ENCODE peak calls at places on chromosomes 16 and 17, in five cellular contexts. P, U, S, B and M are unnamed samples. For H3K4me1 and H3K36me3, the result is how much of the 10 kb centered on the place peaks cover.

GRCh38 chr17:56976941-56977570 is 875 bp upstream of the SCPEP1 start:
- DNase-seq in P (no peak), U (peak), S (peak), B (no peak), M (no peak)

GRCh38 chr17:78884148-78884870 is 18.7 kb downstream of the CEP295NL start:
- DNase-seq in P (no peak), U (peak), S (no peak), B (no peak), M (no peak)

GRCh38 chr16:78513838-78514237 is 414.4 kb downstream of the WWOX start:
- DNase-seq in P (no peak), U (no peak), S (no peak), B (no peak), M (no peak)

GRCh38 chr17:37148171-37148570 is 199.4 kb downstream of the AATF start:
- DNase-seq in P (no peak), U (no peak), S (no peak), B (no peak), M (no peak)

GRCh38 chr17:45117283-45117682 is 15.0 kb downstream of the PLCD3 start:
- DNase-seq in P (no peak), U (no peak), S (no peak), B (no peak), M (no peak)

GRCh38 chr17:73232587-73233373 is 28.9 kb downstream of the CPSF4L start:
- DNase-seq in P (no peak), U (peak), S (peak), B (peak), M (peak)

GRCh38 chr17:79939755-79940154 is 95.9 kb downstream of the TBC1D16 start:
- DNase-seq in P (no peak), U (no peak), S (no peak), B (no peak), M (no peak)

GRCh38 chr16:85661131-85662035 is 27.4 kb downstream of the GINS2 start:
- DNase-seq in P (no peak), U (no peak), S (no peak), B (no peak), M (no peak)

GRCh38 chr17:71828182-71828596 is 292.6 kb upstream of the SOX9 start:
- DNase-seq in P (no peak), U (no peak), S (no peak), B (no peak), M (no peak)

GRCh38 chr17:77749316-77749715 is 209.2 kb upstream of the TNRC6C start:
- DNase-seq in P (no peak), U (no peak), S (no peak), B (no peak), M (no peak)

GRCh38 chr16:12119562-12119961 is 143.0 kb downstream of the SNX29 start:
- DNase-seq in P (no peak), U (peak), S (no peak), B (no peak), M (no peak)

GRCh38 chr16:9755076-9755475 is 427.2 kb downstream of the GRIN2A start:
- DNase-seq in P (no peak), U (no peak), S (no peak), B (no peak), M (no peak)

GRCh38 chr16:57480127-57480753 is 6.1 kb downstream of the DOK4 start:
- DNase-seq in P (no peak), U (no peak), S (no peak), B (no peak), M (peak)

DNA sequence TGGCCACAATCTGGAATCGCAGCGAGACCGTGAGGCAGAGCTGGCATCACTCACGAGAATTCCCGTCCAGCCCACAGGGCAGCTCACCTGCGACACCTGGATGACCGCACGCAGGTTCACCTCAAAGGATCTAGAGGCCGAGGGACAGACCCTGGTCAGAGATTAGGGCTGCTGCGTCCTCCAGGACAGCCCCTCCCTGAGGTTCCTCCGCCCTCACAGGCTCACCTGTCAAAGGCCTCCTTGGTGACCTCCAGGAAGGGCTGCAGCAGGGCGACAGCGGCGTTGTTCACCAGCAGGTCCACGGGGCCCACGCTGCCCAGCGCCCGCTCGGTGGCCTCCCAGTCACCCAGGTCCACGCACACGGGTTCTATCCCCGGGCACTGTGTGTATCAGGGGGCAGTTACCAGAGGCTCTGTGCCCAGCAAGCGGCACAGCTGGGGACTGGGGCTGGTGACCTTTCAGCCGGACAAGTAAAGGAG is 824 bp downstream of the DCXR start:
- DNase-seq in P (no peak), U (no peak), S (no peak), B (no peak), M (no peak)
- H3K4me3 ChIP-seq in P (peak), U (peak), S (no peak), B (peak), M (peak)

DNA sequence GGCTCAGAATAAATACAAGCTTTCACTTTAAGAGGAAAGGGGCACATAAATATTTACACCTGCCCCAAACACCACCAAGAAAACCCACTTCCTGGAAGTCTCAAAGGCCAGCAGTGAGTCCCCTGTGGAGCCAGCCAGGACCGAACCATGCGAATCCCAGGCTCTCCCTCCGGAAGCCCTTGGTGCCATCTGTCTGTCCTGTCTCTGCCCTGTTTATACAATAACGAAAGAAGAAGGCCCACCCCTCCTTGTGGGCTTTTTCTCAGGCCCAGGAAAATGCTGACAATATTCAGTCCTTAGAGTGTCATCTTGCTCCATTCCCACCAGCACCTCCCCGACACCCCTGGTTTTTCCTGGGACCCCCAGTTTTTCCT is 3.6 kb upstream of the SLC6A4 start:
- DNase-seq in P (no peak), U (no peak), S (no peak), B (peak), M (no peak)
- H3K4me1 ChIP-seq in P (under half), U (under half), S (under half), B (under half), M (under half)

GRCh38 chr17:7894226-7894625 is 5.6 kb downstream of the CHD3 start:
- DNase-seq in P (no peak), U (no peak), S (peak), B (no peak), M (no peak)
- H3K36me3 ChIP-seq in P (half or more), U (half or more), S (half or more), B (half or more), M (under half)

GRCh38 chr16:87965417-87965816 is 14.2 kb downstream of the BANP start:
- DNase-seq in P (no peak), U (no peak), S (no peak), B (no peak), M (no peak)

GRCh38 chr16:87964049-87964448 is 12.8 kb downstream of the BANP start:
- DNase-seq in P (no peak), U (no peak), S (no peak), B (no peak), M (no peak)

GRCh38 chr16:87968541-87968940 is 17.3 kb downstream of the BANP start:
- DNase-seq in P (no peak), U (no peak), S (no peak), B (no peak), M (no peak)

GRCh38 chr16:87965973-87966667 is 14.9 kb downstream of the BANP start:
- DNase-seq in P (no peak), U (peak), S (no peak), B (no peak), M (no peak)

DNA sequence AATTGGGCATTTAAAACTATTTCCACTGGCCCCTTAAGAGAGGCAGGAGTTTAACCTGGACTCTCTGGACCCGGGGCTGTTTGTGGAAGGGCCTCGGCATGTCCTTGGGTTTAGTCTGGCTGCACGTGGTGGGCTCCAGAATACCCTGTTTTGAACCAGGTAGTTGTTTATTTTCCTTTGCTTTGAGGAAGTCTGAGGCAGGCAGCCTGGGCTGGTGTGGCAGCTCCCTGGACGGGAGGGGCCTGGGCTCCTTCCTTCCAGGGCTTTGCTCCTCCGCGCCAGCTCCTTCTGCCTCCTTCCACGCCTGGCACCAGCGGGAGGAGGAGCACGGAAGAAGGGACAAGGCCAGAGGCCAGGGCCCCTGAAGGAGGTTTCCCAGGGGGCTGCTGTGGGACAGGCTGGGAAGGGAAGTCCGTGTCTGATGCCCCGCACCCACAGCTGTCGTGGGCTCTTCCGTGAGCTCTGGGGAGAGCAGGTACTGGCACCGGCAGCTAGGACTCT is 15.5 kb downstream of the BANP start:
- DNase-seq in P (no peak), U (peak), S (no peak), B (no peak), M (peak)
- H3K4me3 ChIP-seq in P (peak), U (no peak), S (no peak), B (no peak), M (no peak)

GRCh38 chr16:88701541-88702363 is 4.5 kb downstream of the RNF166 start:
- DNase-seq in P (no peak), U (no peak), S (no peak), B (peak), M (no peak)
- H3K4me1 ChIP-seq in P (under half), U (under half), S (under half), B (half or more), M (under half)

GRCh38 chr16:1397779-1398178 is 16.7 kb downstream of the UNKL start:
- DNase-seq in P (no peak), U (no peak), S (no peak), B (no peak), M (no peak)
- H3K36me3 ChIP-seq in P (half or more), U (under half), S (half or more), B (under half), M (under half)

GRCh38 chr17:81489012-81489968 is 23.3 kb downstream of the ACTG1 start:
- DNase-seq in P (no peak), U (no peak), S (no peak), B (no peak), M (no peak)
- H3K4me3 ChIP-seq in P (no peak), U (no peak), S (no peak), B (no peak), M (no peak)

GRCh38 chr17:39092672-39093250 is 58.7 kb downstream of the PLXDC1 start:
- DNase-seq in P (no peak), U (no peak), S (no peak), B (no peak), M (no peak)
- H3K4me1 ChIP-seq in P (under half), U (under half), S (under half), B (half or more), M (under half)

DNA sequence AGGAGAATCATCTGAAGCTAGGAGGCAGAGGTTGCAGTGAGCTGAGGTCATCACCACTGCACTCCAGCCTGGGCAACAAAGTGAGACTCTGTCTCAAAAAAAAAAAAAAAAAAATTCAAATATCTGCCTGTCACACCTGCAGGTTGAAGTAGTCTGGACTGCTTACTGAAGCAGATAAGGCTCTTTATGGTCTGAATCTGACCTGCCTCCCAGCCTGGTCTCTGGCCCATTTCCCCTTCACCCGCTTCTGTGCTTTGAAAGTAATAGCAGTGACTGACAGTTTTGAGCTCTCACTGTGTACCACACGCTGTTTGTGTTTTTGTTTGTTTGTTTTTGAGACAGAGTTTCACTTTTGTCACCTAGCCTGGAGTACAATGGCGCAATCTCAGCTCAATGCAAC is 5.8 kb downstream of the SEZ6L2 start:
- DNase-seq in P (no peak), U (no peak), S (no peak), B (no peak), M (no peak)
- H3K36me3 ChIP-seq in P (under half), U (under half), S (under half), B (under half), M (under half)